ENCODE peak calls at places on chromosome 18, in six cellular contexts. P is endothelial cell of umbilical vein, W is A549, A is GM12878, S is HepG2, I is K562. R is an unnamed sample.

GRCh38 chr18:49486617-49486958 is 446 bp downstream of the C18orf32 start:
- DNase-seq in I (no peak), P (no peak), A (no peak), W (no peak), S (no peak), R (no peak)

GRCh38 chr18:40407913-40408312 is 1547.1 kb upstream of the PIK3C3 start:
- DNase-seq in S (no peak), I (no peak), A (no peak), W (no peak), P (no peak), R (no peak)

GRCh38 chr18:63963610-63964256 is 6.1 kb upstream of the SERPINB8 start:
- DNase-seq in I (no peak), S (peak), W (no peak), P (peak), A (no peak), R (peak)

GRCh38 chr18:57077786-57078552 is 68.9 kb upstream of the BOD1L2 start:
- DNase-seq in S (no peak), W (no peak), I (no peak), P (no peak), A (peak), R (peak)

GRCh38 chr18:64137914-64138313 is 11.0 kb downstream of the LINC00305 start:
- DNase-seq in P (no peak), I (no peak), S (no peak), W (no peak), A (no peak), R (no peak)

GRCh38 chr18:73279499-73279898 is 411.7 kb upstream of the NETO1 start:
- DNase-seq in I (no peak), S (no peak), W (no peak), A (no peak), P (no peak), R (no peak)

GRCh38 chr18:78873916-78874505 is 105.6 kb upstream of the SALL3 start:
- DNase-seq in I (no peak), W (no peak), S (no peak), A (no peak), P (no peak), R (peak)

GRCh38 chr18:49464718-49465598 is 4.5 kb upstream of the DYM start:
- DNase-seq in S (no peak), A (no peak), I (no peak), P (peak), W (no peak), R (peak)

GRCh38 chr18:12768622-12769021 is 65.8 kb downstream of the PSMG2 start:
- DNase-seq in P (no peak), W (no peak), S (no peak), A (no peak), I (no peak), R (no peak)

GRCh38 chr18:10312316-10313015 is 142.0 kb upstream of the APCDD1 start:
- DNase-seq in A (no peak), W (no peak), S (peak), P (no peak), I (no peak), R (no peak)

GRCh38 chr18:61136852-61137251 is 196.4 kb upstream of the CDH20 start:
- DNase-seq in P (no peak), A (no peak), W (no peak), S (no peak), I (no peak), R (no peak)

GRCh38 chr18:48405108-48405507 is 4.1 kb downstream of the ZBTB7C start:
- DNase-seq in I (no peak), A (no peak), P (no peak), W (no peak), S (no peak), R (peak)

GRCh38 chr18:73352546-73352945 is 484.8 kb upstream of the NETO1 start:
- DNase-seq in I (no peak), P (no peak), W (no peak), S (no peak), A (no peak), R (no peak)

GRCh38 chr18:78246041-78246440 is 733.6 kb upstream of the SALL3 start:
- DNase-seq in S (no peak), A (no peak), P (no peak), I (no peak), W (no peak), R (no peak)

GRCh38 chr18:21000667-21001066 is 110.9 kb downstream of the ROCK1 start:
- DNase-seq in I (no peak), W (no peak), P (no peak), A (no peak), S (no peak), R (no peak)

GRCh38 chr18:9017170-9017899 is 85.2 kb upstream of the NDUFV2 start:
- DNase-seq in I (peak), S (peak), P (peak), W (peak), A (peak), R (peak)

GRCh38 chr18:46156124-46156745 is 52.0 kb downstream of the HAUS1 start:
- DNase-seq in S (no peak), W (no peak), A (no peak), P (no peak), I (no peak), R (no peak)

GRCh38 chr18:48290162-48290926 is 118.8 kb downstream of the ZBTB7C start:
- DNase-seq in I (no peak), W (no peak), S (no peak), P (no peak), A (no peak), R (no peak)

GRCh38 chr18:1412660-1413659 is 508.3 kb downstream of the ADCYAP1 start:
- DNase-seq in S (no peak), I (no peak), P (no peak), A (no peak), W (no peak), R (no peak)

GRCh38 chr18:23887035-23887434 is 127.5 kb upstream of the TTC39C start:
- DNase-seq in P (no peak), I (no peak), A (no peak), S (no peak), W (no peak), R (no peak)

GRCh38 chr18:78492064-78492812 is 487.4 kb upstream of the SALL3 start:
- DNase-seq in A (no peak), S (no peak), I (no peak), P (no peak), W (no peak), R (no peak)

GRCh38 chr18:5295231-5295920 is at the start of gene ZBTB14:
- DNase-seq in A (no peak), S (peak), P (no peak), W (peak), I (peak), R (peak)
- TF ChIP-seq CTCF in A (no peak), S (no peak), P (no peak), W (no peak), I (no peak), R (no peak)

GRCh38 chr18:7298149-7298548 is 67.3 kb downstream of the LRRC30 start:
- DNase-seq in W (no peak), P (no peak), S (no peak), A (no peak), I (no peak), R (no peak)
- TF ChIP-seq MYC in W (no peak), P (no peak), S (no peak), A (no peak), I (no peak), R (no peak)

GRCh38 chr18:74479486-74480148 is 16.5 kb upstream of the CNDP2 start:
- DNase-seq in S (no peak), P (no peak), I (no peak), A (no peak), W (no peak), R (no peak)

GRCh38 chr18:74485860-74486849 is 10.0 kb upstream of the CNDP2 start:
- DNase-seq in A (no peak), W (no peak), P (no peak), S (no peak), I (no peak), R (no peak)

GRCh38 chr18:74478876-74479275 is 17.3 kb upstream of the CNDP2 start:
- DNase-seq in A (no peak), W (no peak), S (no peak), P (no peak), I (no peak), R (no peak)

GRCh38 chr18:74480149-74480651 is 16.0 kb upstream of the CNDP2 start:
- DNase-seq in S (peak), W (no peak), P (no peak), I (peak), A (no peak), R (no peak)

GRCh38 chr18:74482697-74483096 is 13.5 kb upstream of the CNDP2 start:
- DNase-seq in P (no peak), W (no peak), I (no peak), S (no peak), A (no peak), R (no peak)
- TF ChIP-seq MAX in P (no peak), W (no peak), I (no peak), S (no peak), A (no peak), R (no peak)

DNA sequence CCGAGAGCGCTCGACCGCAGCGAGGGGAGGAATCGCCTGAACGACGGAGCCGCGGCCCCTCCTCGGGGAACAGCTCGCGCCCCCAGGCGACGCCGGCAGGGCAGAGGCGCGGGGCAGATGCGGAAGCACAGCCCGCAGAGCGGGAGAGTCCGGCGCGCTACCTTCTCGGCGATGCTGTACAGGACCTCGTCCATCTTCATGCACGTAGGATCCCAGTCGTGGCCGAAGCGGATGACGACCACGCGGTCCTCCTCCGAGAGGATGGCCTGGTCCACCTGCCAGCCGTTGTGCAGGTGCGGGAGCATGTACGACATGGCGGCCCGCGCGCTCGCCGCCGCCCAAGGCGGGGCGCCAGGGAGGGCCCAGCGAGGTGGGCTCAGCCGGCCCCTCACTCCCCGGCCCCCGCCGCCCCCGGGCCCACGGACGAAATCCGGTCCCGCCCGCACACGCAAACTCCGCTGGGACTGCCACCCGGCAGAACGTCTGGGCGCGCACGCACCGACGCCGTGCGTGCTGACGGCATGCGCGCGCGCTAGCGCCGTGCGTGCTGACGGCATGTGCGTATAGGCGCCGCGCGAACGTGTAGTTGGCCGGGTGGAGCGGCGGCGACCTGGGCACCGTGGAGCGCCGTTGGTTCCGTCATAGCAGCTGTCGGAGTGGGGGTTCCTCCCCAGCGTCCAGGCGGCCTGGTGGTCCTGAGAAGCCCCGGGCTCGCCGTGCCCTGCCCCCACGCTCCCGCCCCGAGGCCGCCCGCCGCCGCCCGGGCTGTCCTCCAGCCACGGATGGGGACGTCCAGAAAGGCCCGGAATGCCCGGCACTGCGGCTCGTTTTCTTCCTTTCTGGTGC is at the start of gene TXNL4A:
- DNase-seq in P (peak), A (peak), W (peak), I (peak), S (peak), R (peak)
- TF ChIP-seq CTCF in P (no peak), A (peak), W (no peak), I (peak), S (peak), R (peak)

DNA sequence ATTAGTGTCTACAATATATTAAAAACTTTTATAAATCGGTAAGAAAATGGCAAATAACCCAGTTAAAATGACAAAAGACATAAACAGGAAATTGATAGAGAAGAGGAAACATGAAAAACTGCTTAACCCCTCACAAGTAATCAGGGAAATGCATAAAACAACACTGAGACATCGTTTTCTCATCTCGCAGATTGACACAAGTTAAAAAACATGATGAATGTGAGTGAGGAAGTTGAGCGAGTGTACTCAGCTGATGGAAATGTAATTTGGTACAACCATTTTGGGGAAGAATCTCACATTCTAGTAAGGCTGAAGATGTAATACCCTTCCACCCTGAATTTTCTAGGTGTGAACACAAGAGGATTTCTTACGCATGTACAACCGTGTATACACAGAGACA is 18.0 kb upstream of the THOC1 start:
- DNase-seq in P (no peak), A (no peak), S (no peak), W (no peak), I (no peak), R (no peak)
- TF ChIP-seq MYC in P (no peak), A (no peak), S (no peak), W (no peak), I (no peak), R (no peak)

GRCh38 chr18:35458271-35458670 is 39.5 kb downstream of the INO80C start:
- DNase-seq in P (no peak), I (no peak), A (no peak), W (no peak), S (peak), R (no peak)
- TF ChIP-seq MAX in P (no peak), I (no peak), A (no peak), W (no peak), S (no peak), R (no peak)

R was measured in NB4.